ENCODE peak calls at places on chromosome 7, in seven cellular contexts. One of them, this sample, is unnamed.

GRCh38 chr7:3134715-3135114 is 91.0 kb upstream of the CARD11 start:
- DNase-seq in HFFc6: no peak
- DNase-seq in IMR-90: no peak
- DNase-seq in neural progenitor cell: no peak
- DNase-seq in CD8-positive, alpha-beta T cell: no peak
- DNase-seq in gastrocnemius medialis: no peak
- DNase-seq in upper lobe of left lung: no peak
- DNase-seq in this sample: no peak

GRCh38 chr7:8135417-8135816 is 126.5 kb downstream of the ICA1 start:
- DNase-seq in HFFc6: no peak
- DNase-seq in IMR-90: no peak
- DNase-seq in neural progenitor cell: no peak
- DNase-seq in CD8-positive, alpha-beta T cell: no peak
- DNase-seq in gastrocnemius medialis: no peak
- DNase-seq in upper lobe of left lung: no peak
- DNase-seq in this sample: no peak

GRCh38 chr7:132666076-132666775 is 90.0 kb upstream of the PLXNA4 start:
- DNase-seq in HFFc6: no peak
- DNase-seq in IMR-90: peak; percentile 5
- DNase-seq in neural progenitor cell: no peak
- DNase-seq in CD8-positive, alpha-beta T cell: no peak
- DNase-seq in gastrocnemius medialis: no peak
- DNase-seq in upper lobe of left lung: no peak
- DNase-seq in this sample: no peak

GRCh38 chr7:24025094-24025493 is 258.9 kb upstream of the NPY start:
- DNase-seq in HFFc6: no peak
- DNase-seq in IMR-90: peak; percentile 8
- DNase-seq in neural progenitor cell: peak; percentile 9
- DNase-seq in CD8-positive, alpha-beta T cell: no peak
- DNase-seq in gastrocnemius medialis: no peak
- DNase-seq in upper lobe of left lung: no peak
- DNase-seq in this sample: no peak

GRCh38 chr7:132213583-132213982 is 362.7 kb downstream of the PLXNA4 start:
- DNase-seq in HFFc6: no peak
- DNase-seq in IMR-90: no peak
- DNase-seq in neural progenitor cell: no peak
- DNase-seq in CD8-positive, alpha-beta T cell: no peak
- DNase-seq in gastrocnemius medialis: no peak
- DNase-seq in upper lobe of left lung: no peak
- DNase-seq in this sample: no peak

GRCh38 chr7:80791509-80791929 is 127.3 kb downstream of the SEMA3C start:
- DNase-seq in HFFc6: no peak
- DNase-seq in IMR-90: no peak
- DNase-seq in neural progenitor cell: no peak
- DNase-seq in CD8-positive, alpha-beta T cell: no peak
- DNase-seq in gastrocnemius medialis: no peak
- DNase-seq in upper lobe of left lung: no peak
- DNase-seq in this sample: no peak

GRCh38 chr7:39827571-39827970 is 122.5 kb upstream of the CDK13 start:
- DNase-seq in HFFc6: no peak
- DNase-seq in IMR-90: no peak
- DNase-seq in neural progenitor cell: no peak
- DNase-seq in CD8-positive, alpha-beta T cell: no peak
- DNase-seq in gastrocnemius medialis: no peak
- DNase-seq in upper lobe of left lung: no peak
- DNase-seq in this sample: no peak

GRCh38 chr7:116671681-116672595 is at the start of gene MET:
- DNase-seq in HFFc6: peak; percentile 80
- DNase-seq in IMR-90: peak; percentile 72
- DNase-seq in neural progenitor cell: peak; percentile 90
- DNase-seq in CD8-positive, alpha-beta T cell: no peak
- DNase-seq in gastrocnemius medialis: peak; percentile 81
- DNase-seq in upper lobe of left lung: peak; percentile 94
- DNase-seq in this sample: peak; percentile 54

GRCh38 chr7:140084142-140084655 is 21.4 kb upstream of the PARP12 start:
- DNase-seq in HFFc6: no peak
- DNase-seq in IMR-90: no peak
- DNase-seq in neural progenitor cell: no peak
- DNase-seq in CD8-positive, alpha-beta T cell: no peak
- DNase-seq in gastrocnemius medialis: no peak
- DNase-seq in upper lobe of left lung: no peak
- DNase-seq in this sample: no peak

GRCh38 chr7:81776159-81776558 is 6.3 kb upstream of the HGF start:
- DNase-seq in HFFc6: no peak
- DNase-seq in IMR-90: peak; percentile 31
- DNase-seq in neural progenitor cell: no peak
- DNase-seq in CD8-positive, alpha-beta T cell: no peak
- DNase-seq in gastrocnemius medialis: no peak
- DNase-seq in upper lobe of left lung: no peak
- DNase-seq in this sample: no peak

GRCh38 chr7:101125989-101126650 is 784 bp upstream of the SERPINE1 start:
- DNase-seq in HFFc6: peak; percentile 77
- DNase-seq in IMR-90: peak; percentile 75
- DNase-seq in neural progenitor cell: no peak
- DNase-seq in CD8-positive, alpha-beta T cell: no peak
- DNase-seq in gastrocnemius medialis: peak; percentile 16
- DNase-seq in upper lobe of left lung: peak; percentile 78
- DNase-seq in this sample: no peak

GRCh38 chr7:87596136-87596535 is 4.5 kb downstream of the ABCB1 start:
- DNase-seq in HFFc6: no peak
- DNase-seq in IMR-90: no peak
- DNase-seq in neural progenitor cell: no peak
- DNase-seq in CD8-positive, alpha-beta T cell: no peak
- DNase-seq in gastrocnemius medialis: no peak
- DNase-seq in upper lobe of left lung: no peak
- DNase-seq in this sample: no peak

GRCh38 chr7:93921607-93922446 is at the start of gene GNG11:
- DNase-seq in HFFc6: peak; percentile 68
- DNase-seq in IMR-90: peak; percentile 66
- DNase-seq in neural progenitor cell: peak; percentile 78
- DNase-seq in CD8-positive, alpha-beta T cell: peak; percentile 17
- DNase-seq in gastrocnemius medialis: peak; percentile 27
- DNase-seq in upper lobe of left lung: peak; percentile 94
- DNase-seq in this sample: peak; percentile 42

GRCh38 chr7:104926905-104927454 is 87.0 kb upstream of the KMT2E start:
- DNase-seq in HFFc6: no peak
- DNase-seq in IMR-90: no peak
- DNase-seq in neural progenitor cell: peak; percentile 20
- DNase-seq in CD8-positive, alpha-beta T cell: no peak
- DNase-seq in gastrocnemius medialis: no peak
- DNase-seq in upper lobe of left lung: peak; percentile 63
- DNase-seq in this sample: no peak

GRCh38 chr7:51640851-51641250 is 324.2 kb upstream of the COBL start:
- DNase-seq in HFFc6: no peak
- DNase-seq in IMR-90: no peak
- DNase-seq in neural progenitor cell: no peak
- DNase-seq in CD8-positive, alpha-beta T cell: no peak
- DNase-seq in gastrocnemius medialis: no peak
- DNase-seq in upper lobe of left lung: no peak
- DNase-seq in this sample: no peak

GRCh38 chr7:70285176-70285575 is 686.9 kb downstream of the AUTS2 start:
- DNase-seq in HFFc6: no peak
- DNase-seq in IMR-90: no peak
- DNase-seq in neural progenitor cell: no peak
- DNase-seq in CD8-positive, alpha-beta T cell: no peak
- DNase-seq in gastrocnemius medialis: no peak
- DNase-seq in upper lobe of left lung: no peak
- DNase-seq in this sample: no peak

GRCh38 chr7:30575910-30576309 is 18.8 kb upstream of the GARS1 start:
- DNase-seq in HFFc6: no peak
- DNase-seq in IMR-90: no peak
- DNase-seq in neural progenitor cell: no peak
- DNase-seq in CD8-positive, alpha-beta T cell: no peak
- DNase-seq in gastrocnemius medialis: no peak
- DNase-seq in upper lobe of left lung: no peak
- DNase-seq in this sample: no peak

GRCh38 chr7:22372863-22373262 is 15.9 kb upstream of the RAPGEF5 start:
- DNase-seq in HFFc6: no peak
- DNase-seq in IMR-90: no peak
- DNase-seq in neural progenitor cell: no peak
- DNase-seq in CD8-positive, alpha-beta T cell: no peak
- DNase-seq in gastrocnemius medialis: no peak
- DNase-seq in upper lobe of left lung: no peak
- DNase-seq in this sample: no peak

GRCh38 chr7:81501220-81501619 is 268.6 kb downstream of the HGF start:
- DNase-seq in HFFc6: peak; percentile 36
- DNase-seq in IMR-90: peak; percentile 81
- DNase-seq in neural progenitor cell: no peak
- DNase-seq in CD8-positive, alpha-beta T cell: no peak
- DNase-seq in gastrocnemius medialis: no peak
- DNase-seq in upper lobe of left lung: no peak
- DNase-seq in this sample: no peak

GRCh38 chr7:138289864-138290263 is 170.2 kb upstream of the TRIM24 start:
- DNase-seq in HFFc6: no peak
- DNase-seq in IMR-90: no peak
- DNase-seq in neural progenitor cell: no peak
- DNase-seq in CD8-positive, alpha-beta T cell: no peak
- DNase-seq in gastrocnemius medialis: no peak
- DNase-seq in upper lobe of left lung: no peak
- DNase-seq in this sample: no peak

DNA sequence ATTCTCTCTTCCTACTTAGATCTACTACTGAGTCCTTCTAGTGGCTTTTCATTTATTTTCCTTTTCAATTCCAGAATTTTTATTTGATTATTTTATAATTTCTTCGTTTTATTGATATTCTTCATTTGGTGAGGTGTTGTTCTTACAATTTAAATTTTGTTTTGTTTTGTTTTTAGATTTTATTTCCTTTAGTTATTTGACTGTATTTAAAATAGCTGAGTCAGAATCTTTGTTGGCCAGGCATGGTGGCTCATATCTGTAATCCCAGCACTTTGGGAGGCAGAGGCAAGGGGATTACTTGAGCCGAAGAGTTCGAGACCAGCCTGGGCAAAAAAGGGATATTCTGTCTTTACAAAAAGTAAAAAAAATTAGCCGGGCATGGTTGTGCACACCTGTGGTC is 36.1 kb downstream of the AKAP9 start:
- DNase-seq in HFFc6: no peak
- DNase-seq in IMR-90: no peak
- DNase-seq in neural progenitor cell: no peak
- DNase-seq in CD8-positive, alpha-beta T cell: no peak
- DNase-seq in gastrocnemius medialis: no peak
- DNase-seq in upper lobe of left lung: no peak
- DNase-seq in this sample: no peak
- TF ChIP-seq CTCF in HFFc6: no peak
- TF ChIP-seq CTCF in IMR-90: no peak
- TF ChIP-seq CTCF in neural progenitor cell: no peak
- TF ChIP-seq CTCF in CD8-positive, alpha-beta T cell: no peak
- TF ChIP-seq CTCF in gastrocnemius medialis: no peak
- TF ChIP-seq CTCF in upper lobe of left lung: no peak
- TF ChIP-seq CTCF in this sample: no peak

GRCh38 chr7:29346574-29346973 is 152.0 kb downstream of the CHN2 start:
- DNase-seq in HFFc6: no peak
- DNase-seq in IMR-90: no peak
- DNase-seq in neural progenitor cell: no peak
- DNase-seq in CD8-positive, alpha-beta T cell: no peak
- DNase-seq in gastrocnemius medialis: no peak
- DNase-seq in upper lobe of left lung: no peak
- DNase-seq in this sample: no peak
- TF ChIP-seq CTCF in HFFc6: no peak
- TF ChIP-seq CTCF in IMR-90: no peak
- TF ChIP-seq CTCF in neural progenitor cell: no peak
- TF ChIP-seq CTCF in CD8-positive, alpha-beta T cell: no peak
- TF ChIP-seq CTCF in gastrocnemius medialis: no peak
- TF ChIP-seq CTCF in upper lobe of left lung: no peak
- TF ChIP-seq CTCF in this sample: no peak

DNA sequence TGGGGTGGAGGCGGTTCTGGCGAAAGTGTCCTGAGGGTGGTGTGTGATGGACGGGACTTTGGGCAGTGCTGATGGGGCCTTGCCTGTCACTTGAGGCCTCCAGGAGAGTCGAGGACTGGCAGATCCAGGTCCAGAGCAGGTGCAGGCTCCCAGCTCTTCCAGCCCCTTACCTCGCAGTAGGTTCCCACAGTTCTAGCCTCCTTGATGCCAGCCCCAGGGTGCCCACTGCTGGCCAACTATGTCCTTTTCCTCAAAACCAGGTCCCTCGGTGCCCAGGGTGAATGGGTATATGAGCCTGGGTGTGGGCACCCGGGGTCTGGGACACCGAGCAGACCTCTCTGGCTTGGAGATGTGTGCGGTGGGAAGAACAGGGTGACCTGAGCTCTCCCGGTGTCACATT is 8.3 kb downstream of the FAM20C start:
- DNase-seq in HFFc6: no peak
- DNase-seq in IMR-90: no peak
- DNase-seq in neural progenitor cell: no peak
- DNase-seq in CD8-positive, alpha-beta T cell: no peak
- DNase-seq in gastrocnemius medialis: no peak
- DNase-seq in upper lobe of left lung: no peak
- DNase-seq in this sample: no peak
- TF ChIP-seq CTCF in HFFc6: no peak
- TF ChIP-seq CTCF in IMR-90: no peak
- TF ChIP-seq CTCF in neural progenitor cell: peak; percentile 22
- TF ChIP-seq CTCF in CD8-positive, alpha-beta T cell: no peak
- TF ChIP-seq CTCF in gastrocnemius medialis: no peak
- TF ChIP-seq CTCF in upper lobe of left lung: no peak
- TF ChIP-seq CTCF in this sample: no peak

GRCh38 chr7:35261041-35261440 is 7.1 kb upstream of the TBX20 start:
- DNase-seq in HFFc6: no peak
- DNase-seq in IMR-90: no peak
- DNase-seq in neural progenitor cell: peak; percentile 54
- DNase-seq in CD8-positive, alpha-beta T cell: no peak
- DNase-seq in gastrocnemius medialis: no peak
- DNase-seq in upper lobe of left lung: peak; percentile 39
- DNase-seq in this sample: no peak

GRCh38 chr7:35263396-35263795 is 9.5 kb upstream of the TBX20 start:
- DNase-seq in HFFc6: no peak
- DNase-seq in IMR-90: no peak
- DNase-seq in neural progenitor cell: no peak
- DNase-seq in CD8-positive, alpha-beta T cell: no peak
- DNase-seq in gastrocnemius medialis: no peak
- DNase-seq in upper lobe of left lung: no peak
- DNase-seq in this sample: no peak

GRCh38 chr7:35260254-35260653 is 6.4 kb upstream of the TBX20 start:
- DNase-seq in HFFc6: no peak
- DNase-seq in IMR-90: no peak
- DNase-seq in neural progenitor cell: peak; percentile 49
- DNase-seq in CD8-positive, alpha-beta T cell: no peak
- DNase-seq in gastrocnemius medialis: no peak
- DNase-seq in upper lobe of left lung: no peak
- DNase-seq in this sample: no peak

GRCh38 chr7:35259555-35259954 is 5.7 kb upstream of the TBX20 start:
- DNase-seq in HFFc6: no peak
- DNase-seq in IMR-90: no peak
- DNase-seq in neural progenitor cell: no peak
- DNase-seq in CD8-positive, alpha-beta T cell: no peak
- DNase-seq in gastrocnemius medialis: no peak
- DNase-seq in upper lobe of left lung: no peak
- DNase-seq in this sample: no peak

GRCh38 chr7:35261476-35262285 is 7.8 kb upstream of the TBX20 start:
- DNase-seq in HFFc6: no peak
- DNase-seq in IMR-90: no peak
- DNase-seq in neural progenitor cell: peak; percentile 68
- DNase-seq in CD8-positive, alpha-beta T cell: no peak
- DNase-seq in gastrocnemius medialis: no peak
- DNase-seq in upper lobe of left lung: peak; percentile 76
- DNase-seq in this sample: no peak
- TF ChIP-seq CTCF in HFFc6: no peak
- TF ChIP-seq CTCF in IMR-90: no peak
- TF ChIP-seq CTCF in neural progenitor cell: peak; percentile 32
- TF ChIP-seq CTCF in CD8-positive, alpha-beta T cell: no peak
- TF ChIP-seq CTCF in gastrocnemius medialis: no peak
- TF ChIP-seq CTCF in upper lobe of left lung: no peak
- TF ChIP-seq CTCF in this sample: no peak

This sample was measured in activated B cell treated with CpG ODN at 0.5 μM for 24 hours.